ENCODE peak calls at places on chromosome 21, in eight cellular contexts. D is NB4, S is heart right ventricle, F is AG04450, V is lower lobe of right lung, U is adrenal gland, X is GM23338, T is neural progenitor cell. G is an unnamed sample.

GRCh38 chr21:14875186-14875585 is 189.6 kb downstream of the NRIP1 start:
- DNase-seq in D (no peak), S (no peak), F (no peak), V (no peak), U (no peak), X (no peak), T (no peak), G (no peak)

GRCh38 chr21:37877171-37877570 is 39.1 kb downstream of the KCNJ6 start:
- DNase-seq in D (no peak), S (no peak), F (no peak), V (no peak), U (no peak), X (no peak), T (no peak), G (no peak)

GRCh38 chr21:45418301-45419071 is 13.5 kb downstream of the COL18A1 start:
- DNase-seq in D (no peak), S (no peak), F (no peak), V (peak; percentile 38), U (no peak), X (no peak), T (no peak), G (no peak)

GRCh38 chr21:39082656-39083376 is 100.4 kb downstream of the PSMG1 start:
- DNase-seq in D (no peak), S (no peak), F (no peak), V (no peak), U (no peak), X (peak; percentile 55), T (peak; percentile 51), G (no peak)

GRCh38 chr21:36321325-36322082 is 1.5 kb downstream of the MORC3 start:
- DNase-seq in D (peak; percentile 71), S (peak; percentile 10), F (no peak), V (no peak), U (peak; percentile 15), X (peak; percentile 66), T (peak; percentile 68), G (peak; percentile 28)

GRCh38 chr21:45319461-45320211 is 31.9 kb upstream of the POFUT2 start:
- DNase-seq in D (no peak), S (peak; percentile 76), F (no peak), V (no peak), U (peak; percentile 47), X (no peak), T (no peak), G (no peak)

GRCh38 chr21:38955495-38955894 is 149.8 kb downstream of the ETS2 start:
- DNase-seq in D (no peak), S (peak; percentile 53), F (no peak), V (no peak), U (no peak), X (no peak), T (no peak), G (no peak)

GRCh38 chr21:37655601-37656300 is 260.5 kb downstream of the KCNJ6 start:
- DNase-seq in D (no peak), S (no peak), F (no peak), V (no peak), U (no peak), X (no peak), T (no peak), G (no peak)

GRCh38 chr21:45323487-45324380 is 36.0 kb upstream of the POFUT2 start:
- DNase-seq in D (no peak), S (no peak), F (no peak), V (peak; percentile 38), U (no peak), X (peak; percentile 68), T (no peak), G (no peak)

GRCh38 chr21:26405735-26406361 is 167.2 kb downstream of the CYYR1 start:
- DNase-seq in D (peak; percentile 71), S (no peak), F (peak; percentile 50), V (no peak), U (peak; percentile 9), X (peak; percentile 34), T (peak; percentile 31), G (peak; percentile 66)

GRCh38 chr21:19507682-19508260 is 1104.2 kb upstream of the TMPRSS15 start:
- DNase-seq in D (peak; percentile 27), S (no peak), F (no peak), V (no peak), U (no peak), X (peak; percentile 65), T (peak; percentile 31), G (peak; percentile 7)

GRCh38 chr21:27422435-27422834 is 455.5 kb upstream of the ADAMTS5 start:
- DNase-seq in D (no peak), S (no peak), F (no peak), V (no peak), U (no peak), X (no peak), T (no peak), G (no peak)

GRCh38 chr21:36149788-36150187 is 6.8 kb upstream of the DOP1B start:
- DNase-seq in D (no peak), S (no peak), F (no peak), V (peak; percentile 72), U (no peak), X (no peak), T (no peak), G (no peak)

GRCh38 chr21:34922487-34922886 is 126.6 kb downstream of the RUNX1 start:
- DNase-seq in D (no peak), S (no peak), F (no peak), V (no peak), U (no peak), X (no peak), T (no peak), G (no peak)
- H3K4me3 ChIP-seq in D (no peak overlapping the region), S (no peak overlapping the region), F (no peak overlapping the region), V (no peak overlapping the region), U (no peak overlapping the region), X (no peak overlapping the region), T (no peak overlapping the region), G (no peak overlapping the region)

GRCh38 chr21:44311108-44311507 is 11.3 kb downstream of the PFKL start:
- DNase-seq in D (no peak), S (no peak), F (no peak), V (no peak), U (no peak), X (no peak), T (no peak), G (no peak)

GRCh38 chr21:44313451-44313850 is 13.6 kb downstream of the PFKL start:
- DNase-seq in D (no peak), S (no peak), F (no peak), V (no peak), U (no peak), X (no peak), T (no peak), G (no peak)

GRCh38 chr21:44312089-44312488 is 12.2 kb downstream of the PFKL start:
- DNase-seq in D (no peak), S (no peak), F (no peak), V (no peak), U (no peak), X (no peak), T (no peak), G (no peak)

GRCh38 chr21:44312716-44313115 is 12.9 kb downstream of the PFKL start:
- DNase-seq in D (no peak), S (no peak), F (no peak), V (no peak), U (no peak), X (no peak), T (no peak), G (no peak)

GRCh38 chr21:44310628-44311027 is 10.8 kb downstream of the PFKL start:
- DNase-seq in D (no peak), S (no peak), F (no peak), V (no peak), U (no peak), X (no peak), T (no peak), G (no peak)
- TF ChIP-seq CTCF in D (no peak), S (no peak), F (no peak), V (no peak), U (no peak), X (no peak), T (no peak), G (no peak)

GRCh38 chr21:16424331-16424749 is 694.6 kb downstream of the USP25 start:
- DNase-seq in D (no peak), S (no peak), F (no peak), V (no peak), U (no peak), X (no peak), T (no peak), G (no peak)

GRCh38 chr21:16425297-16425696 is 695.5 kb downstream of the USP25 start:
- DNase-seq in D (no peak), S (no peak), F (no peak), V (no peak), U (no peak), X (no peak), T (no peak), G (no peak)

GRCh38 chr21:16426936-16427335 is 697.2 kb downstream of the USP25 start:
- DNase-seq in D (no peak), S (no peak), F (no peak), V (no peak), U (peak; percentile 17), X (no peak), T (no peak), G (no peak)

GRCh38 chr21:16422702-16423101 is 692.9 kb downstream of the USP25 start:
- DNase-seq in D (no peak), S (no peak), F (no peak), V (no peak), U (no peak), X (no peak), T (no peak), G (no peak)

DNA sequence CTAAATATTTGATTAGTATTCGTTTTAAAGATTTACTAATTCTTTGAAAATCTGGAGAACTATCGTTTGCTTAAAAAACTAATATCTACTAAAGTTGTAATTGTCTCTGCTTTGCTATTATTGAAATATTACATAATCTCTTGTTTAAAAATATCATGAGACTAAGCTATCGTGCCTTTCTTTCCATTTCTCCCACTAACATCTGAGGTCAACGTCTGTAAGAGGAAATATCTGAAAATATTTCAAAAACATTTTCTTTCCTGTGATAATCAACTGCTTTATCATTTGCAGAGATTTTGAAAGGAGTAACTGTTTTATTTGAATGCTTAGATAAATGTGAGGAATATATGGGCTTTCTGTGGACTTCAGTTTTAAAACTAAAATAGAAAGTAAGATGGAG is 694.1 kb downstream of the USP25 start:
- DNase-seq in D (no peak), S (no peak), F (no peak), V (no peak), U (no peak), X (no peak), T (no peak), G (no peak)
- H3K4me3 ChIP-seq in D (no peak overlapping the region), S (peak overlapping the region; percentile 23), F (no peak overlapping the region), V (peak overlapping the region; percentile 33), U (no peak overlapping the region), X (no peak overlapping the region), T (no peak overlapping the region), G (no peak overlapping the region)

GRCh38 chr21:33313183-33313582 is 11.6 kb upstream of the IFNAR1 start:
- DNase-seq in D (no peak), S (no peak), F (no peak), V (no peak), U (no peak), X (no peak), T (no peak), G (peak; percentile 44)

GRCh38 chr21:33309778-33310177 is 15.0 kb upstream of the IFNAR1 start:
- DNase-seq in D (no peak), S (no peak), F (no peak), V (no peak), U (no peak), X (no peak), T (no peak), G (no peak)

GRCh38 chr21:33313611-33314010 is 11.2 kb upstream of the IFNAR1 start:
- DNase-seq in D (no peak), S (no peak), F (no peak), V (no peak), U (no peak), X (no peak), T (no peak), G (no peak)

GRCh38 chr21:33305344-33305671 is 19.5 kb upstream of the IFNAR1 start:
- DNase-seq in D (no peak), S (no peak), F (no peak), V (no peak), U (no peak), X (no peak), T (no peak), G (no peak)

GRCh38 chr21:33308586-33309490 is 15.9 kb upstream of the IFNAR1 start:
- DNase-seq in D (peak; percentile 65), S (no peak), F (no peak), V (no peak), U (no peak), X (no peak), T (no peak), G (peak; percentile 97)
- TF ChIP-seq CTCF in D (no peak), S (no peak), F (no peak), V (no peak), U (no peak), X (no peak), T (no peak), G (peak; percentile 22)